ENCODE peak calls at places on chromosomes 6 and 20, in eight cellular contexts. D, N, Q, X, S, H, I and R are unnamed samples. For H3K36me3, the result is how much of the 10 kb centered on the place peaks cover.

GRCh38 chr6:147870745-147871144 is 362.3 kb downstream of the SAMD5 start:
- DNase-seq in D (no peak), N (no peak), Q (no peak), X (no peak), S (no peak), H (no peak), I (no peak), R (no peak)

GRCh38 chr6:73285674-73286283 is 22.8 kb upstream of the KHDC1 start:
- DNase-seq in D (peak), N (peak), Q (no peak), X (peak), S (no peak), H (peak), I (peak), R (no peak)

GRCh38 chr20:12113468-12114371 is 196.0 kb downstream of the BTBD3 start:
- DNase-seq in D (no peak), N (peak), Q (no peak), X (peak), S (no peak), H (no peak), I (no peak), R (no peak)

GRCh38 chr6:169088761-169089160 is 164.9 kb downstream of the THBS2 start:
- DNase-seq in D (no peak), N (no peak), Q (no peak), X (no peak), S (no peak), H (no peak), I (no peak), R (no peak)

GRCh38 chr6:131159578-131159977 is 24.3 kb downstream of the AKAP7 start:
- DNase-seq in D (no peak), N (peak), Q (no peak), X (peak), S (no peak), H (no peak), I (peak), R (no peak)

GRCh38 chr20:24106155-24106800 is 117.7 kb upstream of the GGTLC1 start:
- DNase-seq in D (no peak), N (no peak), Q (no peak), X (no peak), S (no peak), H (no peak), I (no peak), R (no peak)

GRCh38 chr6:128513878-128514277 is 6.5 kb downstream of the PTPRK start:
- DNase-seq in D (no peak), N (no peak), Q (no peak), X (no peak), S (no peak), H (no peak), I (no peak), R (no peak)

GRCh38 chr20:48800227-48800626 is 27.6 kb downstream of the PREX1 start:
- DNase-seq in D (no peak), N (no peak), Q (no peak), X (no peak), S (no peak), H (no peak), I (no peak), R (no peak)

GRCh38 chr20:6411651-6412050 is 288.8 kb upstream of the FERMT1 start:
- DNase-seq in D (no peak), N (no peak), Q (no peak), X (no peak), S (no peak), H (no peak), I (no peak), R (no peak)

GRCh38 chr6:159766923-159767322 is 5.1 kb downstream of the ACAT2 start:
- DNase-seq in D (no peak), N (no peak), Q (no peak), X (no peak), S (no peak), H (no peak), I (no peak), R (no peak)

GRCh38 chr6:74764486-74764885 is 441.4 kb downstream of the COL12A1 start:
- DNase-seq in D (no peak), N (no peak), Q (no peak), X (peak), S (no peak), H (no peak), I (no peak), R (no peak)

GRCh38 chr6:152596706-152597105 is 40.5 kb downstream of the SYNE1 start:
- DNase-seq in D (no peak), N (no peak), Q (no peak), X (no peak), S (no peak), H (no peak), I (no peak), R (no peak)

GRCh38 chr6:136550045-136550329 is 235 bp downstream of the MAP7 start:
- DNase-seq in D (no peak), N (no peak), Q (no peak), X (no peak), S (no peak), H (no peak), I (no peak), R (no peak)

GRCh38 chr6:3061501-3061941 is 6.8 kb upstream of the RIPK1 start:
- DNase-seq in D (peak), N (peak), Q (no peak), X (peak), S (no peak), H (peak), I (peak), R (no peak)

GRCh38 chr6:3058957-3059356 is 9.3 kb upstream of the RIPK1 start:
- DNase-seq in D (no peak), N (no peak), Q (no peak), X (no peak), S (no peak), H (no peak), I (no peak), R (no peak)

GRCh38 chr6:3068329-3069223 is at the start of gene RIPK1:
- DNase-seq in D (peak), N (peak), Q (peak), X (peak), S (peak), H (peak), I (peak), R (peak)

DNA sequence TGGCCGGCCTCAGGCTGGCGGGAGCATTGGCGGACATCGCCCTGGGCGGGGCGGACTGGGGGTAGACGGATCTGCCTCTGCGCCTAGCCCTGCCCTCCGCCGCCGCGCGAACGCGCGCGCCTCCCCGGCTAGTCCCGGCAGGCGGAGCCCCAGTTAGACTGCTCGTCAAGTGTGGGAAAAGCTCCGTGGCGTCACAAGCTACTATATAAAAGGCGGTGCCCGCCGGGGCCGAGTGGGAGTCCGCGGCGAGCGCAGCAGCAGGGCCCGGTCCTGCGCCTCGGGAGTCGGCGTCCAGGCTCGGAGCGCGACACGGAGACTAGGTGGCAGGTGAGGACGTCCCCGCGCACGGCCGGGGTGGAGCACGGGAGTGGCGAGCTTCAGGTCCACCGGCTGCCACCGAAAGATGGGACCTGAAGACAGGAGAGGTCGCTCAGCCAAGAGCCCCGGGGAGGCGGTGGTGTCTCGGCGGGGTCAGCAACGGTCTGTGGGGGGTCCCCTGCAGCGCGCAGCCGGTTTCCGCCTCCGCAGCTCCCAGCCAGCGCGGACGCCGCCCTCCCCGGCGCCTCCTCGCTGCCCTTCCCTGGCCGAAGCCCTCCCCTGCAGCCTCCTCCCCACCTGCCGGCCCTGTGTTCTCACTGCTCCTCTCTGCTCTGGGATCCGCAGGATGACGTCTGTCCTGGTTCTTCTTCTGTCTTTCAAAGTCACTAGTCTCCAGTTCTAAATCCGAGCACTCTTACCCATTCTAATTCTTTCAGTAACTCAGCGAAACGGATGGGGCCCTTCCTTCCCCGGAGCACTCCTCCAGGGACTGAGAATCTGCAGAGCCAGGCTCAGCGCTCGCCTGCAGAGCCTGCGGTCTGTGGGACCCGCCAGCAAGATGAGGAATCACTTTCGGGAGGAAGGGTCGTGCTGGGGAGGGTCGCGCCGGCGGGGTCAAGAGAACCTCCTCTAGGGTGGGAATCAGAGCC is 4.3 kb upstream of the RIPK1 start:
- DNase-seq in D (peak), N (peak), Q (peak), X (peak), S (peak), H (peak), I (peak), R (peak)
- TF ChIP-seq CTCF in D (no peak), N (no peak), Q (no peak), X (no peak), S (no peak), H (no peak), I (no peak), R (no peak)

GRCh38 chr20:34995192-34995591 is 39.5 kb downstream of the MYH7B start:
- DNase-seq in D (no peak), N (no peak), Q (peak), X (no peak), S (no peak), H (no peak), I (no peak), R (peak)
- H3K36me3 ChIP-seq in D (under half), N (half or more), Q (under half), X (under half), S (under half), H (under half), I (under half), R (half or more)

GRCh38 chr6:37442416-37443218 is 9.6 kb downstream of the CMTR1 start:
- DNase-seq in D (no peak), N (no peak), Q (no peak), X (no peak), S (no peak), H (no peak), I (no peak), R (no peak)
- H3K4me3 ChIP-seq in D (no peak), N (no peak), Q (peak), X (no peak), S (no peak), H (no peak), I (no peak), R (peak)

DNA sequence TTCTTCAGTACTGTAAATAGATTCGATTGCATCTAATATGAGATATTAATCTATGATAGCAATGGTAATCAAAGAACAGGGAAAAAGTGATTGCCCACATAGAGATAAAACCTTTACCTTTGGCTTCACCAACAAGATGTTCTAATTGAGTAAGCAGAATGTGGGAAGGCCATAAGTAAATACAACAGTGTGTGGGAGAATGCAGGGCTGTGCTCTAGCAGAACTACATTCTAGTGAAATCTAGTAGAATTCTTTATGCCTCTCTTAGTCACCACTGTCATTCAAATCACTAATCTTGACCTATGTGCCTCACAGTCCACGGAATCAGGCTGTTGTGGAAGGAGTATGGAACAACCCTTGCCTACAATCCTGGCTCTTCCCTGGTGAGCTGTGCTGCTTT is 30.4 kb upstream of the MCM9 start:
- DNase-seq in D (no peak), N (peak), Q (no peak), X (no peak), S (no peak), H (no peak), I (no peak), R (no peak)
- TF ChIP-seq CTCF in D (no peak), N (no peak), Q (no peak), X (no peak), S (no peak), H (no peak), I (no peak), R (no peak)

GRCh38 chr6:164962805-164963204 is 346.6 kb downstream of the C6orf118 start:
- DNase-seq in D (no peak), N (no peak), Q (no peak), X (no peak), S (no peak), H (no peak), I (no peak), R (no peak)

DNA sequence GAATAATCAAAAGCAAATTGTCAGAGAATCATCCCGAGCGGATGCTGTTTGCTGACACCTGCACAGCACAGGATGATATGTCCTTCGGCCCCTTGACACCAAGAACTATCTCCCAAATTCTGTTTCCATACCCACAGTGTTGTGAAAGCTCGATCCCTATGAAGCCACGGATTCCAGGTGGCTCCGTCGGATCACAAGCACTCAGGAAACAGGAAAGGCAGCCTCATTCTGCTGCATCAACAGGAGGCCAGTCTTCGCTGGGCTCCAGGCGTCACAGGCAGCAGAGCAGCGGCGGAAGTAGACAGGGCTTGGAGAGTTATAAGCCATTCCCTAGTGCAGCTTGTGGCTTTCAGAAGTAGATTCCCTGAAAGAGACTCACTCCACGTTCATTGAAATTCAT is 342.3 kb downstream of the C6orf118 start:
- DNase-seq in D (no peak), N (no peak), Q (no peak), X (no peak), S (no peak), H (no peak), I (no peak), R (peak)
- H3K36me3 ChIP-seq in D (under half), N (under half), Q (under half), X (under half), S (under half), H (under half), I (under half), R (under half)